ENCODE peak calls at places on chromosome 21, in seven cellular contexts. L, X, W, Q, V, C and H are unnamed samples. For H3K4me1, the result is how much of the 10 kb centered on the place peaks cover.

GRCh38 chr21:39060485-39061099 is 122.7 kb downstream of the PSMG1 start:
- DNase-seq in Q (no peak), X (no peak), W (no peak), C (no peak), L (no peak), V (no peak), H (no peak)

GRCh38 chr21:33444499-33444898 is 35.3 kb downstream of the TMEM50B start:
- DNase-seq in X (no peak), L (no peak), Q (no peak), W (no peak), V (no peak), C (no peak), H (no peak)

GRCh38 chr21:36461918-36462486 is 17.9 kb downstream of the CLDN14 start:
- DNase-seq in W (no peak), X (no peak), C (peak), L (no peak), V (no peak), Q (no peak), H (peak)

GRCh38 chr21:36203603-36203889 is 46.9 kb downstream of the DOP1B start:
- DNase-seq in V (no peak), Q (no peak), X (peak), C (peak), W (no peak), L (no peak), H (peak)

GRCh38 chr21:36423772-36424433 is 38.7 kb downstream of the CHAF1B start:
- DNase-seq in V (no peak), C (no peak), W (no peak), Q (no peak), X (no peak), L (no peak), H (no peak)

GRCh38 chr21:39079617-39080016 is 103.6 kb downstream of the PSMG1 start:
- DNase-seq in V (peak), C (no peak), L (no peak), Q (no peak), X (no peak), W (no peak), H (no peak)

GRCh38 chr21:38258803-38259485 is 2.2 kb downstream of the KCNJ15 start:
- DNase-seq in W (no peak), Q (no peak), C (peak), L (no peak), X (no peak), V (no peak), H (no peak)

GRCh38 chr21:37373539-37373938 is 7.0 kb downstream of the DYRK1A start:
- DNase-seq in Q (no peak), V (no peak), C (peak), W (no peak), L (no peak), X (no peak), H (no peak)

GRCh38 chr21:37821791-37822450 is 94.3 kb downstream of the KCNJ6 start:
- DNase-seq in C (no peak), V (no peak), X (no peak), W (no peak), Q (no peak), L (no peak), H (no peak)

GRCh38 chr21:28336299-28336698 is 656.4 kb downstream of the LTN1 start:
- DNase-seq in Q (peak), C (peak), X (peak), W (no peak), L (no peak), V (no peak), H (peak)

GRCh38 chr21:9837946-9838801 is 683.2 kb upstream of the TPTE start:
- DNase-seq in L (no peak), X (no peak), Q (no peak), V (no peak), W (no peak), C (peak), H (no peak)

GRCh38 chr21:36209626-36210171 is 53.1 kb downstream of the DOP1B start:
- DNase-seq in V (no peak), W (no peak), L (peak), X (peak), Q (peak), C (peak), H (peak)

GRCh38 chr21:15037894-15038293 is 26.9 kb downstream of the NRIP1 start:
- DNase-seq in Q (no peak), W (no peak), C (no peak), X (no peak), V (no peak), L (no peak), H (no peak)

GRCh38 chr21:24658016-24658415 is 949.3 kb downstream of the MRPL39 start:
- DNase-seq in V (no peak), Q (no peak), L (no peak), W (no peak), X (no peak), C (no peak), H (no peak)

GRCh38 chr21:31282095-31282709 is 61.9 kb downstream of the TIAM1 start:
- DNase-seq in L (no peak), C (peak), W (no peak), V (no peak), Q (no peak), X (no peak), H (peak)

GRCh38 chr21:31278511-31279155 is 65.4 kb downstream of the TIAM1 start:
- DNase-seq in V (no peak), W (no peak), Q (no peak), L (no peak), C (no peak), X (no peak), H (no peak)

DNA sequence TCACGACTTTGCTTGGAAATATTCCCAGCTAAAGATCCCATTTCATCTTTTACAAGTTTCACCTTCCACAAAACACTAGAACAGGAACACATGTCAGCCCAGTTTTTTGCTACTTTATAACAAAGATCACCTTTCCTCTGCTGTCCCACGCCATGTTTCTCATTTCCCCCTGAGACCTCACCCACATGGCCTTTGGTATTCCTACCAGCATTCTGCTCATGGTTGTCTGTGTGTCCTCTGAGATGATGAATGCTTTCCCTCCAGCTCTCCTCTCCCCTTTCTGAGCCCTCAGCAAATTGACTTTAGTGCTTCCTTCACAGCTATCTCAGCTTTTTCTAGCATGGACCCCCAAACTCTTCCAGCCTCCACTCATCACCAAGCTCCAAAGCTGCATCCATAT is 32.3 kb upstream of the ABCG1 start:
- DNase-seq in L (no peak), C (no peak), Q (no peak), X (no peak), W (no peak), V (no peak), H (no peak)
- H3K4me1 ChIP-seq in L (half or more), C (under half), Q (under half), X (under half), W (under half), V (under half), H (under half)

DNA sequence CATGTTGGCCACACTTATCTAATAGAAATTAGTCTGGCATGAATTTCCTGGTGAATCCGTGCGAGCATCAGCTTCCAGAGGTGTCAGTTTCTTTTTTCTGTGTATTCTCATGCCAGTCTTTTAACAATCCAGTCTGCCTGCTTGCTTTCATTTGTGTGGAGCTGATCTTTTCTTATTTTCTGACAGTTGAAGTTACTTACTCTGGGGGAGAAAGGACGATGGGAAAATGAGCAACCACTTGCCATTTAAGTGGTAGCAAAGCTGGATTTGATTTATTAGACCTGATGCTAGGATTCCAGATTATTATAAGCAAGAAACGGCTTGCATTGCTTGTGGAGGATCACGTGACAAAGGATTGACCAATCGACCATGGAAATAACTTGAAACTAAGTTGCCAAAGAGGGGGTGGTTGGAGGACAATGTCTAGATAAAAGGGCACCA is 24.3 kb upstream of the APP start:
- DNase-seq in X (no peak), V (no peak), C (no peak), L (no peak), Q (no peak), W (no peak), H (no peak)
- H3K4me1 ChIP-seq in X (under half), V (under half), C (under half), L (under half), Q (under half), W (under half), H (under half)

GRCh38 chr21:44938976-44939531 is 775 bp upstream of the SLX9 start:
- DNase-seq in Q (no peak), V (peak), L (no peak), W (no peak), X (no peak), C (peak), H (no peak)
- H3K4me1 ChIP-seq in Q (under half), V (under half), L (under half), W (under half), X (under half), C (under half), H (under half)

GRCh38 chr21:45423968-45424853 is 19.2 kb downstream of the COL18A1 start:
- DNase-seq in C (no peak), V (no peak), W (no peak), Q (no peak), X (no peak), L (no peak), H (no peak)
- H3K4me1 ChIP-seq in C (under half), V (under half), W (under half), Q (under half), X (under half), L (under half), H (under half)

GRCh38 chr21:43193088-43193650 is 24.4 kb downstream of the CRYAA start:
- DNase-seq in Q (no peak), L (no peak), W (no peak), X (no peak), V (no peak), C (no peak), H (no peak)

GRCh38 chr21:43192501-43193081 is 23.8 kb downstream of the CRYAA start:
- DNase-seq in L (no peak), W (peak), C (no peak), V (no peak), X (no peak), Q (no peak), H (no peak)

GRCh38 chr21:43195131-43196021 is 26.6 kb downstream of the CRYAA start:
- DNase-seq in C (no peak), L (no peak), Q (no peak), V (no peak), X (no peak), W (peak), H (peak)

GRCh38 chr21:43194303-43195130 is 25.7 kb downstream of the CRYAA start:
- DNase-seq in C (no peak), Q (no peak), V (no peak), L (no peak), W (peak), X (no peak), H (no peak)

GRCh38 chr21:43193651-43194302 is 25.0 kb downstream of the CRYAA start:
- DNase-seq in Q (no peak), X (no peak), C (peak), V (no peak), W (peak), L (no peak), H (peak)
- H3K4me1 ChIP-seq in Q (under half), X (under half), C (under half), V (under half), W (under half), L (under half), H (under half)

GRCh38 chr21:45488839-45489479 is 53.3 kb downstream of the SLC19A1 start:
- DNase-seq in L (no peak), V (no peak), X (no peak), Q (peak), C (no peak), W (no peak), H (no peak)
- H3K4me1 ChIP-seq in L (under half), V (under half), X (under half), Q (under half), C (under half), W (under half), H (under half)

GRCh38 chr21:16800536-16800935 is 712.3 kb upstream of the CXADR start:
- DNase-seq in W (no peak), L (no peak), X (peak), Q (no peak), V (no peak), C (no peak), H (peak)

GRCh38 chr21:16789636-16790035 is 723.2 kb upstream of the CXADR start:
- DNase-seq in Q (no peak), C (no peak), X (no peak), W (no peak), V (no peak), L (no peak), H (no peak)

GRCh38 chr21:16792155-16792554 is 720.7 kb upstream of the CXADR start:
- DNase-seq in C (no peak), V (no peak), L (no peak), Q (no peak), W (no peak), X (no peak), H (no peak)

GRCh38 chr21:16797530-16797929 is 715.3 kb upstream of the CXADR start:
- DNase-seq in X (no peak), C (no peak), W (no peak), Q (no peak), L (no peak), V (no peak), H (no peak)

GRCh38 chr21:16794944-16795343 is 717.9 kb upstream of the CXADR start:
- DNase-seq in L (no peak), V (no peak), Q (no peak), W (peak), C (peak), X (peak), H (peak)
- H3K4me1 ChIP-seq in L (under half), V (under half), Q (under half), W (under half), C (under half), X (under half), H (under half)

DNA sequence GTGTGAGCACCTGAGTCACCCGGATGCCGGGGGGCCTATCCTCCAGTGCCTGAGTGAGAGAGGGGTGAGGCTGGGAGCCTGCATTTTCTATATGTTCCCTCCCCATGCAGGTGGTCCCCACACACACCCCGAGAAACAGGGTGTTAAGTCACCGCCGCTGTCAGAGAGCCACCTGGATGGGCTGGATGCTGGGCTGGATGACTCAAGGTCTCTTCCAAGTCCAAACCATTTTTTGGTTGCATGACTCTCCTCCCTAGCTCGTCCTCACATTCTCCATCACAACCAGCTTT is 2.9 kb upstream of the UMODL1 start:
- DNase-seq in L (no peak), V (no peak), X (no peak), W (no peak), C (no peak), Q (no peak), H (no peak)
- H3K4me1 ChIP-seq in L (under half), V (under half), X (under half), W (under half), C (under half), Q (under half), H (under half)

GRCh38 chr21:45031231-45032191 is 42.9 kb upstream of the ADARB1 start:
- DNase-seq in V (peak), L (no peak), W (no peak), X (no peak), Q (no peak), C (no peak), H (no peak)
- H3K4me1 ChIP-seq in V (under half), L (under half), W (under half), X (under half), Q (under half), C (under half), H (under half)